ENCODE peak calls at places on chromosomes 11 and 22, in ten cellular contexts. U is EL; P is body of pancreas; L is activated naive CD4-positive, alpha-beta T cell; G is NCI-H1417 treated with DMSO at 0.1 percent for 48 hours; O is ovary; Q is stimulated activated CD4-positive, alpha-beta T cell treated with anti-CD3 and anti-CD28 coated beads, Interleukin-1b, Interleukin-23, amount 100 ng/mL, for 4 hours; N is lower lobe of right lung; A is hypothalamus; R is GM19239. C is an unnamed sample.

GRCh38 chr11:119742263-119742861 is 13.4 kb upstream of the NECTIN1 start:
- DNase-seq in R (no peak), U (no peak), P (no peak), Q (no peak), G (no peak), L (no peak), A (no peak), O (no peak), N (no peak), C (no peak)

GRCh38 chr11:101867951-101868350 is 46.9 kb upstream of the CEP126 start:
- DNase-seq in Q (no peak), P (no peak), R (no peak), U (no peak), N (no peak), A (no peak), L (no peak), O (no peak), G (no peak), C (no peak)

GRCh38 chr11:72589802-72590761 is 84.1 kb downstream of the PDE2A start:
- DNase-seq in Q (peak; percentile 42), R (no peak), N (no peak), P (peak; percentile 69), L (no peak), A (peak; percentile 16), G (no peak), U (peak; percentile 18), O (peak; percentile 39), C (no peak)

GRCh38 chr22:17974703-17975372 is 49.5 kb downstream of the MICAL3 start:
- DNase-seq in R (no peak), A (no peak), N (no peak), P (no peak), Q (no peak), U (no peak), G (no peak), O (no peak), L (no peak), C (no peak)

GRCh38 chr11:105202844-105203548 is 63.4 kb upstream of the CARD18 start:
- DNase-seq in P (peak; percentile 75), G (no peak), A (no peak), N (no peak), U (no peak), O (no peak), L (no peak), R (no peak), Q (no peak), C (no peak)

GRCh38 chr11:18563090-18563730 is 25.3 kb downstream of the UEVLD start:
- DNase-seq in Q (no peak), G (no peak), N (no peak), P (no peak), A (no peak), U (peak; percentile 22), L (no peak), R (no peak), O (no peak), C (no peak)

GRCh38 chr11:45333506-45333971 is 47.4 kb upstream of the SYT13 start:
- DNase-seq in G (no peak), Q (no peak), A (no peak), O (peak; percentile 72), R (no peak), N (no peak), U (peak; percentile 63), L (no peak), P (peak; percentile 65), C (no peak)

GRCh38 chr11:13098067-13098466 is 89.0 kb downstream of the RASSF10 start:
- DNase-seq in L (no peak), A (peak; percentile 62), R (no peak), G (no peak), Q (no peak), U (no peak), N (no peak), P (no peak), O (no peak), C (no peak)

GRCh38 chr22:28044546-28045173 is 125.6 kb upstream of the PITPNB start:
- DNase-seq in U (no peak), N (no peak), R (no peak), P (no peak), G (no peak), Q (no peak), A (no peak), L (no peak), O (no peak), C (no peak)

GRCh38 chr11:104979839-104980238 is 11.5 kb upstream of the CASP4 start:
- DNase-seq in G (no peak), O (no peak), N (no peak), Q (no peak), A (no peak), R (no peak), U (no peak), L (no peak), P (no peak), C (no peak)

GRCh38 chr22:17106161-17106784 is 14.9 kb downstream of the TMEM121B start:
- DNase-seq in P (no peak), A (no peak), G (no peak), N (no peak), O (no peak), R (no peak), Q (no peak), U (no peak), L (no peak), C (no peak)

GRCh38 chr22:23782649-23783048 is 4.1 kb upstream of the SMARCB1 start:
- DNase-seq in A (no peak), R (no peak), Q (no peak), L (no peak), N (no peak), U (no peak), G (no peak), P (no peak), O (no peak), C (no peak)

GRCh38 chr11:74990941-74991340 is 2.2 kb downstream of the NEU3 start:
- DNase-seq in G (no peak), Q (no peak), L (no peak), P (no peak), A (no peak), O (no peak), N (no peak), U (no peak), R (no peak), C (no peak)

GRCh38 chr22:31814942-31815341 is 61.1 kb downstream of the DEPDC5 start:
- DNase-seq in A (no peak), R (no peak), Q (no peak), G (no peak), P (no peak), L (no peak), O (no peak), N (no peak), U (no peak), C (no peak)

GRCh38 chr11:110470716-110471115 is 41.0 kb downstream of the FDX1 start:
- DNase-seq in O (no peak), U (peak; percentile 29), Q (no peak), P (no peak), R (no peak), L (no peak), A (no peak), G (no peak), N (no peak), C (no peak)

GRCh38 chr11:132997396-132997795 is 534.9 kb downstream of the OPCML start:
- DNase-seq in N (no peak), O (no peak), U (no peak), G (no peak), P (no peak), Q (no peak), L (no peak), R (no peak), A (no peak), C (no peak)

GRCh38 chr11:102831128-102831708 is 12.2 kb downstream of the MMP3 start:
- DNase-seq in R (no peak), N (peak; percentile 61), G (no peak), O (no peak), A (peak; percentile 52), L (no peak), U (peak; percentile 83), P (peak; percentile 24), Q (no peak), C (no peak)

GRCh38 chr11:68206211-68206610 is 6.9 kb downstream of the KMT5B start:
- DNase-seq in G (peak; percentile 7), R (peak; percentile 34), U (peak; percentile 60), P (peak; percentile 51), L (no peak), N (no peak), Q (no peak), O (no peak), A (no peak), C (no peak)

GRCh38 chr22:26606611-26607010 is 11.2 kb downstream of the CRYBB1 start:
- DNase-seq in U (peak; percentile 58), G (no peak), O (no peak), A (no peak), N (no peak), P (no peak), R (no peak), L (no peak), Q (no peak), C (no peak)

GRCh38 chr11:728901-729491 is 18.3 kb upstream of the TALDO1 start:
- DNase-seq in R (no peak), U (no peak), P (no peak), O (no peak), G (no peak), A (no peak), Q (no peak), L (no peak), N (no peak), C (no peak)

GRCh38 chr22:39303892-39304671 is 15.3 kb downstream of the RPL3 start:
- DNase-seq in O (no peak), G (no peak), P (no peak), R (no peak), A (no peak), L (no peak), N (no peak), Q (no peak), U (no peak), C (no peak)

GRCh38 chr11:134069426-134069921 is 602 bp downstream of the JAM3 start:
- DNase-seq in P (no peak), L (no peak), Q (no peak), O (peak; percentile 41), G (no peak), R (no peak), N (no peak), A (peak; percentile 62), U (peak; percentile 27), C (no peak)

GRCh38 chr11:9691865-9692264 is 28.0 kb downstream of the SWAP70 start:
- DNase-seq in A (no peak), N (no peak), Q (no peak), U (peak; percentile 60), L (no peak), R (no peak), O (no peak), P (no peak), G (no peak), C (no peak)

GRCh38 chr11:14055936-14056335 is 93.4 kb downstream of the SPON1 start:
- DNase-seq in G (no peak), O (no peak), P (no peak), L (no peak), N (no peak), U (no peak), R (no peak), A (no peak), Q (no peak), C (no peak)

GRCh38 chr11:108970221-108970991 is 305.5 kb downstream of the DDX10 start:
- DNase-seq in R (no peak), U (no peak), L (no peak), G (no peak), A (no peak), Q (no peak), N (no peak), O (no peak), P (no peak), C (no peak)

GRCh38 chr11:34423300-34423699 is 15.4 kb upstream of the CAT start:
- DNase-seq in U (no peak), G (no peak), O (no peak), L (no peak), P (no peak), A (no peak), Q (no peak), N (no peak), R (no peak), C (no peak)

GRCh38 chr11:765025-765801 is 12.1 kb downstream of the GATD1 start:
- DNase-seq in U (peak; percentile 52), N (peak; percentile 77), R (peak; percentile 85), Q (peak; percentile 47), A (peak; percentile 74), O (no peak), L (peak; percentile 46), P (peak; percentile 66), G (no peak), C (no peak)

GRCh38 chr22:21837184-21837979 is 30.1 kb downstream of the MAPK1 start:
- DNase-seq in R (no peak), O (no peak), Q (no peak), P (peak; percentile 18), A (no peak), L (no peak), U (peak; percentile 91), G (no peak), N (no peak), C (no peak)

C was measured in iPS DF 6.9.